ENCODE peak calls at places on chromosomes 2 and 18, in five cellular contexts. K is AG04450; T is GM06990; V is heart right ventricle; C is CD8-positive, alpha-beta T cell. N is an unnamed sample.
A peak's percentile ranks its signal among the peaks of the same experiment; 100 is the strongest.

GRCh38 chr18:56189615-56190014 is 448.8 kb downstream of the TXNL1 start:
- DNase-seq in C (no peak), T (no peak), V (no peak), K (no peak), N (no peak)

GRCh38 chr18:58975296-58975695 is 110.6 kb downstream of the ZNF532 start:
- DNase-seq in K (no peak), C (no peak), V (no peak), T (no peak), N (no peak)

GRCh38 chr2:32835148-32835547 is 111.6 kb upstream of the LTBP1 start:
- DNase-seq in C (no peak), V (no peak), T (no peak), K (no peak), N (no peak)

GRCh38 chr2:189506514-189506976 is 65.3 kb downstream of the WDR75 start:
- DNase-seq in C (no peak), K (no peak), T (no peak), V (no peak), N (no peak)

GRCh38 chr2:125471963-125472362 is 1184.0 kb upstream of the GYPC start:
- DNase-seq in K (peak; percentile 10), C (no peak), V (no peak), T (peak; percentile 11), N (no peak)

GRCh38 chr2:132715554-132715953 is 45.5 kb upstream of the LYPD1 start:
- DNase-seq in V (no peak), K (no peak), C (no peak), T (no peak), N (no peak)

GRCh38 chr2:238439093-238439849 is 12.5 kb downstream of the ASB1 start:
- DNase-seq in V (no peak), C (no peak), T (no peak), K (peak; percentile 63), N (no peak)

GRCh38 chr2:159953456-159953855 is 109.0 kb downstream of the PLA2R1 start:
- DNase-seq in K (no peak), V (no peak), T (no peak), C (no peak), N (no peak)

GRCh38 chr2:81060971-81061370 is 756.4 kb upstream of the LRRTM1 start:
- DNase-seq in T (no peak), C (no peak), V (no peak), K (no peak), N (no peak)

GRCh38 chr2:221388891-221389290 is 183.2 kb downstream of the EPHA4 start:
- DNase-seq in C (no peak), T (no peak), K (no peak), V (no peak), N (no peak)

GRCh38 chr2:169528271-169528701 is 18.8 kb downstream of the KLHL41 start:
- DNase-seq in K (no peak), T (peak; percentile 12), V (peak; percentile 49), C (peak; percentile 77), N (peak; percentile 21)

GRCh38 chr2:51025942-51026574 is 5.9 kb downstream of the NRXN1 start:
- DNase-seq in K (no peak), V (no peak), C (no peak), T (no peak), N (no peak)

GRCh38 chr18:22275706-22276333 is 106.4 kb downstream of the GATA6 start:
- DNase-seq in V (no peak), T (no peak), C (no peak), K (no peak), N (no peak)

GRCh38 chr2:3104261-3104660 is 273.4 kb downstream of the EIPR1 start:
- DNase-seq in C (no peak), K (no peak), V (no peak), T (no peak), N (no peak)

GRCh38 chr2:149872638-149873037 is 285.1 kb upstream of the MMADHC start:
- DNase-seq in T (no peak), C (no peak), V (no peak), K (no peak), N (no peak)

GRCh38 chr2:74876081-74876886 is 42.4 kb downstream of the HK2 start:
- DNase-seq in K (no peak), T (peak; percentile 24), V (peak; percentile 27), C (peak; percentile 43), N (peak; percentile 39)

GRCh38 chr18:25843791-25844190 is 246.6 kb downstream of the SS18 start:
- DNase-seq in C (no peak), K (no peak), T (no peak), V (no peak), N (no peak)

GRCh38 chr2:120374821-120375220 is 28.9 kb downstream of the INHBB start:
- DNase-seq in V (no peak), T (no peak), C (no peak), K (no peak), N (no peak)

GRCh38 chr2:239304533-239305221 is 96.1 kb downstream of the HDAC4 start:
- DNase-seq in V (no peak), K (no peak), C (no peak), T (no peak), N (no peak)

GRCh38 chr2:172398444-172398843 is 28.9 kb upstream of the ITGA6 start:
- DNase-seq in T (no peak), V (no peak), C (no peak), K (no peak), N (no peak)

GRCh38 chr2:201116959-201117734 is 1.2 kb downstream of the CFLAR start:
- DNase-seq in T (peak; percentile 67), K (peak; percentile 50), C (peak; percentile 36), V (peak; percentile 70), N (peak; percentile 78)

GRCh38 chr2:239337877-239338484 is 62.8 kb downstream of the HDAC4 start:
- DNase-seq in C (no peak), K (no peak), V (peak; percentile 2), T (no peak), N (no peak)

GRCh38 chr2:37180006-37180639 is 8.3 kb downstream of the SULT6B1 start:
- DNase-seq in V (no peak), T (no peak), C (no peak), K (no peak), N (no peak)

GRCh38 chr2:86012017-86012712 is 93.5 kb downstream of the POLR1A start:
- DNase-seq in T (no peak), C (no peak), V (no peak), K (no peak), N (no peak)

GRCh38 chr2:50135841-50136240 is 896.1 kb downstream of the NRXN1 start:
- DNase-seq in T (no peak), V (no peak), K (no peak), C (no peak), N (no peak)

GRCh38 chr2:108403494-108403893 is 25.7 kb downstream of the SULT1C4 start:
- DNase-seq in T (no peak), V (no peak), K (peak; percentile 18), C (no peak), N (no peak)

GRCh38 chr18:13268035-13268700 is 49.6 kb downstream of the LDLRAD4 start:
- DNase-seq in C (no peak), T (no peak), V (no peak), K (no peak), N (no peak)

GRCh38 chr2:71736091-71736878 is 282.9 kb downstream of the DYSF start:
- DNase-seq in K (no peak), T (no peak), V (no peak), C (no peak), N (no peak)

GRCh38 chr18:1663879-1664705 is 759.4 kb downstream of the ADCYAP1 start:
- DNase-seq in T (no peak), V (peak; percentile 15), K (no peak), C (no peak), N (peak; percentile 6)

GRCh38 chr2:136424112-136424511 is 306.2 kb upstream of the CXCR4 start:
- DNase-seq in T (no peak), V (no peak), K (no peak), C (no peak), N (no peak)

GRCh38 chr2:6986894-6987487 is 69.8 kb downstream of the RNF144A start:
- DNase-seq in T (no peak), V (no peak), K (no peak), C (no peak), N (no peak)

DNA sequence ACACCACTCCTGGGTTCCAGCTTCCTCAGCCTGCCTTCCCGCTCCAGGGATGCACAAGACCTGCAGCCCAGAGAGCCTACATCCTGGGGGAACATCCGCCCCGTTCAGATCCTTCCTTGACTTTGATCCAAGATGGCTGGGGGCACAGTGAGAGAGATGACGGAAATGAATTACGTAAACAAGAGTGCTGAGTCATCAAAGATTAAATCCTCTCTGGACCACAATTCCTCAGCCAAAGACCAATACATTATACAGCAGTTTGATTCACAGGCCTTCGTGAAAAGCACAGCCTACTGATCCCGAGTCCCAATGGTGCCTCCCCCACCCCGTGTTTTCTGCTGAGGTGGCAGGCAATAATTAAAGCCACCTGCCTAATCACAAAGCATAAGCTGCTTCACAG is 43.1 kb downstream of the MYO5B start:
- DNase-seq in K (no peak), V (no peak), C (no peak), T (no peak), N (no peak)
- H3K4me3 ChIP-seq in K (no peak overlapping the region), V (no peak overlapping the region), C (no peak overlapping the region), T (no peak overlapping the region), N (no peak overlapping the region)

DNA sequence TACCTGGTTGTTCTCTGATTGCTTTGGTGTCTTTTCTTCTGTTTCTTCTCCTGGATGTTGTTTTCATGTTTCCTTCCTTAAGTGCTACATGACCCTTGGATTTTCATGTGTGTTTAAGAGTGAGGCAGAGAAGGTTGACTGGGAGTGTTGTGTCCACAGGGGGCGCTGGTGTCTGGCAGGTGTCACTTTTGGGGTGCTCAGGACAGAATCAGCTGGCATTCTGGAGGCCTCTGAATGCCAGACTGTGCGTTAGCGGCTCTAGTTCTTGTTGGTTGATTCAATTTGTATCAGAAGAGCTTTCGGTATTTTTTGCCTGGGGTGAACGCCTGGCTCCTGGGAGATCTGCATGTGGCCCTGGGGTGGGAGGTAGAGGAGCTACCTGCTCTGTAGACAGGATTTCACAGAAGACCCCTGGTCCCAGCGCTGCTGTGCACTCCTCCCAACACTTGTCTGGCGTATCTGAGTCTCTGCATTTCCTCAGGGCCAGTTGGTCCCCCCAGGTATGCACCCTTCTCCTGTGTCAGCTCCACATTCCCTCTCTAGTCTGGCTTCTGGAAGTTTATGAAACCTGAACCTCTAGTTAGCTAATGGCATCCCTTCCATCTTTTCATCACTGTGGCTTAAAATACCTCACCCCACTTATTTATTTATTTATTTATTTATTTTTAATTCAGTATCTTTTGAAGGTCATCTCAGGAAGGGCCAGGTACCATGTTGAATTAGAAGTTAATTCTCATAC is 1.1 kb downstream of the GREB1 start:
- DNase-seq in K (no peak), C (no peak), V (no peak), T (no peak), N (no peak)
- TF ChIP-seq CTCF in K (peak; percentile 8), C (no peak), V (no peak), T (peak; percentile 39), N (no peak)

GRCh38 chr18:3538456-3538855 is 88.5 kb downstream of the TGIF1 start:
- DNase-seq in T (no peak), C (no peak), V (no peak), K (no peak), N (no peak)
- H3K4me3 ChIP-seq in T (no peak overlapping the region), C (no peak overlapping the region), V (no peak overlapping the region), K (no peak overlapping the region), N (no peak overlapping the region)

DNA sequence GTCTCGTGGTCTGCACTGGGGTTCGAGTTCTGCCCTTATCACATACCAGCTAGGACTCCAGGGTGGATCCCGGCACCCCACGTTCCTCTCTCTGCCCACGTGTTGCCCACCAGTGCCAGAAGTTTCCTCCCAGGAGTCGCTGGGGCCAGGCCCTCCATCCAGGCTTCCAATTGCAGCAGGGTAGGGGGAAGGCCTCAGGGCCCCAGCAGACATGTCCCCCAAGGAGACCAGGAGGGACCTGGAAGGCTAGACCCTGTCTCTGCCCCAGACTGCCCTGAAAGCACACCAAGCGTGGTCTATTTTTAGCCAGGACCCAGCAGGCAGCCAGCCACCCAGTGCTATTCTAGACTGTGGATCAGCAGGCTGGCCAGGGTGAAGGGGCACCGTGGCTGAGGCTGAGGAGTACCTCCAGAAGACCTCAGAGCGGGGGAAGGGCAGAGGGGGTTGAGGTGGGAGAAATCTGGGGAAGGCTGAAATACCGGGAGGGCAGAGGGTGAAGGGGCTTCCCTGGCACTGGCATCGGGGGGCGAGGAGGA is 18.8 kb upstream of the TNS1 start:
- DNase-seq in C (no peak), V (peak; percentile 69), K (no peak), T (no peak), N (no peak)
- TF ChIP-seq CTCF in C (no peak), V (no peak), K (no peak), T (no peak), N (no peak)